ENCODE peak calls at places on chromosomes 4 and X, in seven cellular contexts. One of them, this sample, is unnamed.

GRCh38 chrX:131399692-131400428 is 110.8 kb upstream of the IGSF1 start:
- DNase-seq in GM12864: no peak
- DNase-seq in stomach: no peak
- DNase-seq in AG09309: no peak
- DNase-seq in foreskin fibroblast: no peak
- DNase-seq in HFF-Myc: no peak
- DNase-seq in sigmoid colon: no peak
- DNase-seq in this sample: no peak

GRCh38 chrX:22278375-22278774 is 5.7 kb downstream of the CBLL2 start:
- DNase-seq in HFF-Myc: no peak
- DNase-seq in GM12864: no peak
- DNase-seq in sigmoid colon: no peak
- DNase-seq in foreskin fibroblast: no peak
- DNase-seq in AG09309: no peak
- DNase-seq in stomach: no peak
- DNase-seq in this sample: no peak

GRCh38 chrX:30779453-30780030 is 109.5 kb downstream of the TAB3 start:
- DNase-seq in GM12864: no peak
- DNase-seq in AG09309: no peak
- DNase-seq in stomach: peak
- DNase-seq in foreskin fibroblast: no peak
- DNase-seq in sigmoid colon: no peak
- DNase-seq in HFF-Myc: no peak
- DNase-seq in this sample: no peak

GRCh38 chr4:41560112-41560511 is 22.2 kb downstream of the LIMCH1 start:
- DNase-seq in GM12864: no peak
- DNase-seq in sigmoid colon: no peak
- DNase-seq in HFF-Myc: no peak
- DNase-seq in foreskin fibroblast: no peak
- DNase-seq in AG09309: no peak
- DNase-seq in stomach: no peak
- DNase-seq in this sample: no peak

GRCh38 chrX:109537324-109537665 is 651 bp downstream of the NXT2 start:
- DNase-seq in foreskin fibroblast: peak
- DNase-seq in AG09309: peak
- DNase-seq in HFF-Myc: peak
- DNase-seq in GM12864: no peak
- DNase-seq in stomach: peak
- DNase-seq in sigmoid colon: no peak
- DNase-seq in this sample: peak

GRCh38 chr4:121011138-121011537 is 61.2 kb downstream of the NDNF start:
- DNase-seq in HFF-Myc: no peak
- DNase-seq in stomach: no peak
- DNase-seq in foreskin fibroblast: no peak
- DNase-seq in GM12864: no peak
- DNase-seq in AG09309: no peak
- DNase-seq in sigmoid colon: no peak
- DNase-seq in this sample: no peak

GRCh38 chr4:74039065-74039763 is 725 bp upstream of the CXCL3 start:
- DNase-seq in sigmoid colon: no peak
- DNase-seq in HFF-Myc: no peak
- DNase-seq in GM12864: no peak
- DNase-seq in foreskin fibroblast: peak
- DNase-seq in AG09309: no peak
- DNase-seq in stomach: no peak
- DNase-seq in this sample: no peak

GRCh38 chr4:1244081-1244977 is 4.6 kb downstream of the CTBP1 start:
- DNase-seq in GM12864: no peak
- DNase-seq in AG09309: no peak
- DNase-seq in sigmoid colon: peak
- DNase-seq in stomach: no peak
- DNase-seq in HFF-Myc: no peak
- DNase-seq in foreskin fibroblast: peak
- DNase-seq in this sample: peak

GRCh38 chrX:153438522-153438921 is 7.3 kb downstream of the TREX2 start:
- DNase-seq in GM12864: no peak
- DNase-seq in HFF-Myc: peak
- DNase-seq in stomach: no peak
- DNase-seq in foreskin fibroblast: peak
- DNase-seq in AG09309: no peak
- DNase-seq in sigmoid colon: no peak
- DNase-seq in this sample: no peak

GRCh38 chr4:71607780-71608673 is 175.9 kb downstream of the GC start:
- DNase-seq in GM12864: no peak
- DNase-seq in stomach: no peak
- DNase-seq in AG09309: no peak
- DNase-seq in sigmoid colon: no peak
- DNase-seq in HFF-Myc: no peak
- DNase-seq in foreskin fibroblast: no peak
- DNase-seq in this sample: no peak

GRCh38 chr4:127622923-127623754 is 9.6 kb upstream of the INTU start:
- DNase-seq in AG09309: no peak
- DNase-seq in HFF-Myc: no peak
- DNase-seq in GM12864: no peak
- DNase-seq in sigmoid colon: no peak
- DNase-seq in stomach: no peak
- DNase-seq in foreskin fibroblast: peak
- DNase-seq in this sample: peak

GRCh38 chr4:70027011-70027410 is 1.2 kb upstream of the HTN3 start:
- DNase-seq in stomach: no peak
- DNase-seq in GM12864: no peak
- DNase-seq in HFF-Myc: no peak
- DNase-seq in foreskin fibroblast: no peak
- DNase-seq in AG09309: no peak
- DNase-seq in sigmoid colon: no peak
- DNase-seq in this sample: no peak

GRCh38 chr4:76250962-76251361 is 559 bp upstream of the FAM47E start:
- DNase-seq in AG09309: no peak
- DNase-seq in HFF-Myc: no peak
- DNase-seq in stomach: no peak
- DNase-seq in sigmoid colon: no peak
- DNase-seq in GM12864: no peak
- DNase-seq in foreskin fibroblast: no peak
- DNase-seq in this sample: no peak

GRCh38 chr4:145034727-145035211 is 63.2 kb downstream of the ANAPC10 start:
- DNase-seq in AG09309: peak
- DNase-seq in GM12864: no peak
- DNase-seq in sigmoid colon: no peak
- DNase-seq in foreskin fibroblast: peak
- DNase-seq in stomach: no peak
- DNase-seq in HFF-Myc: no peak
- DNase-seq in this sample: no peak

GRCh38 chrX:73855546-73855945 is 292.5 kb downstream of the CHIC1 start:
- DNase-seq in sigmoid colon: peak
- DNase-seq in foreskin fibroblast: peak
- DNase-seq in GM12864: no peak
- DNase-seq in AG09309: peak
- DNase-seq in stomach: peak
- DNase-seq in HFF-Myc: peak
- DNase-seq in this sample: peak

GRCh38 chrX:1264556-1264955 is 4.1 kb upstream of the CSF2RA start:
- DNase-seq in sigmoid colon: no peak
- DNase-seq in foreskin fibroblast: peak
- DNase-seq in HFF-Myc: no peak
- DNase-seq in stomach: no peak
- DNase-seq in AG09309: no peak
- DNase-seq in GM12864: no peak
- DNase-seq in this sample: no peak

GRCh38 chr4:15506464-15506863 is 36.8 kb downstream of the CC2D2A start:
- DNase-seq in foreskin fibroblast: peak
- DNase-seq in HFF-Myc: no peak
- DNase-seq in GM12864: no peak
- DNase-seq in AG09309: peak
- DNase-seq in stomach: no peak
- DNase-seq in sigmoid colon: no peak
- DNase-seq in this sample: no peak

GRCh38 chr4:181224826-181225225 is 1018.4 kb upstream of the TENM3 start:
- DNase-seq in HFF-Myc: no peak
- DNase-seq in stomach: no peak
- DNase-seq in sigmoid colon: no peak
- DNase-seq in foreskin fibroblast: no peak
- DNase-seq in GM12864: no peak
- DNase-seq in AG09309: no peak
- DNase-seq in this sample: no peak

GRCh38 chr4:108902769-108903168 is 139.9 kb upstream of the ETNPPL start:
- DNase-seq in foreskin fibroblast: no peak
- DNase-seq in sigmoid colon: no peak
- DNase-seq in GM12864: no peak
- DNase-seq in AG09309: no peak
- DNase-seq in HFF-Myc: no peak
- DNase-seq in stomach: no peak
- DNase-seq in this sample: no peak

GRCh38 chr4:5143940-5144339 is 92.7 kb downstream of the STK32B start:
- DNase-seq in HFF-Myc: no peak
- DNase-seq in GM12864: no peak
- DNase-seq in stomach: no peak
- DNase-seq in foreskin fibroblast: no peak
- DNase-seq in AG09309: no peak
- DNase-seq in sigmoid colon: no peak
- DNase-seq in this sample: no peak

GRCh38 chrX:18428006-18428405 is 2.6 kb downstream of the CDKL5 start:
- DNase-seq in stomach: no peak
- DNase-seq in GM12864: no peak
- DNase-seq in AG09309: no peak
- DNase-seq in HFF-Myc: no peak
- DNase-seq in sigmoid colon: no peak
- DNase-seq in foreskin fibroblast: no peak
- DNase-seq in this sample: no peak

GRCh38 chr4:182212211-182212761 is 30.9 kb upstream of the TENM3 start:
- DNase-seq in HFF-Myc: no peak
- DNase-seq in stomach: no peak
- DNase-seq in AG09309: no peak
- DNase-seq in foreskin fibroblast: peak
- DNase-seq in sigmoid colon: no peak
- DNase-seq in GM12864: no peak
- DNase-seq in this sample: no peak

GRCh38 chrX:124383367-124383766 is 37.0 kb downstream of the SH2D1A start:
- DNase-seq in foreskin fibroblast: no peak
- DNase-seq in HFF-Myc: no peak
- DNase-seq in sigmoid colon: no peak
- DNase-seq in stomach: no peak
- DNase-seq in AG09309: no peak
- DNase-seq in GM12864: no peak
- DNase-seq in this sample: no peak

GRCh38 chr4:83454626-83455025 is 997 bp downstream of the HELQ start:
- DNase-seq in HFF-Myc: no peak
- DNase-seq in stomach: no peak
- DNase-seq in sigmoid colon: no peak
- DNase-seq in foreskin fibroblast: peak
- DNase-seq in AG09309: no peak
- DNase-seq in GM12864: no peak
- DNase-seq in this sample: no peak

GRCh38 chr4:76208005-76208765 is 5.4 kb downstream of the SCARB2 start:
- DNase-seq in foreskin fibroblast: peak
- DNase-seq in HFF-Myc: peak
- DNase-seq in sigmoid colon: peak
- DNase-seq in AG09309: peak
- DNase-seq in GM12864: no peak
- DNase-seq in stomach: peak
- DNase-seq in this sample: no peak

GRCh38 chr4:153535735-153536494 is 69.8 kb downstream of the TMEM131L start:
- DNase-seq in stomach: no peak
- DNase-seq in AG09309: no peak
- DNase-seq in sigmoid colon: no peak
- DNase-seq in HFF-Myc: peak
- DNase-seq in GM12864: no peak
- DNase-seq in foreskin fibroblast: peak
- DNase-seq in this sample: no peak
- TF ChIP-seq CTCF in stomach: no peak
- TF ChIP-seq CTCF in AG09309: no peak
- TF ChIP-seq CTCF in sigmoid colon: no peak
- TF ChIP-seq CTCF in HFF-Myc: no peak
- TF ChIP-seq CTCF in GM12864: peak
- TF ChIP-seq CTCF in foreskin fibroblast: no peak
- TF ChIP-seq CTCF in this sample: no peak

GRCh38 chrX:68018248-68019203 is 414.8 kb downstream of the OPHN1 start:
- DNase-seq in GM12864: no peak
- DNase-seq in AG09309: peak
- DNase-seq in sigmoid colon: no peak
- DNase-seq in foreskin fibroblast: peak
- DNase-seq in HFF-Myc: no peak
- DNase-seq in stomach: no peak
- DNase-seq in this sample: no peak
- TF ChIP-seq CTCF in GM12864: no peak
- TF ChIP-seq CTCF in AG09309: peak
- TF ChIP-seq CTCF in sigmoid colon: no peak
- TF ChIP-seq CTCF in foreskin fibroblast: peak
- TF ChIP-seq CTCF in HFF-Myc: peak
- TF ChIP-seq CTCF in stomach: no peak
- TF ChIP-seq CTCF in this sample: peak

GRCh38 chrX:8967471-8967870 is 66.5 kb downstream of the FAM9B start:
- DNase-seq in stomach: no peak
- DNase-seq in AG09309: no peak
- DNase-seq in GM12864: no peak
- DNase-seq in foreskin fibroblast: no peak
- DNase-seq in sigmoid colon: no peak
- DNase-seq in HFF-Myc: no peak
- DNase-seq in this sample: no peak

GRCh38 chrX:8971116-8971515 is 62.8 kb downstream of the FAM9B start:
- DNase-seq in foreskin fibroblast: peak
- DNase-seq in sigmoid colon: no peak
- DNase-seq in AG09309: no peak
- DNase-seq in stomach: no peak
- DNase-seq in HFF-Myc: peak
- DNase-seq in GM12864: peak
- DNase-seq in this sample: no peak
- TF ChIP-seq CTCF in foreskin fibroblast: peak
- TF ChIP-seq CTCF in sigmoid colon: peak
- TF ChIP-seq CTCF in AG09309: peak
- TF ChIP-seq CTCF in stomach: peak
- TF ChIP-seq CTCF in HFF-Myc: peak
- TF ChIP-seq CTCF in GM12864: no peak
- TF ChIP-seq CTCF in this sample: peak

GRCh38 chr4:17578482-17578891 is 1.5 kb downstream of the LAP3 start:
- DNase-seq in foreskin fibroblast: peak
- DNase-seq in stomach: no peak
- DNase-seq in HFF-Myc: no peak
- DNase-seq in AG09309: no peak
- DNase-seq in GM12864: peak
- DNase-seq in sigmoid colon: no peak
- DNase-seq in this sample: no peak

GRCh38 chr4:17580969-17581368 is 4.0 kb downstream of the LAP3 start:
- DNase-seq in GM12864: no peak
- DNase-seq in sigmoid colon: no peak
- DNase-seq in stomach: no peak
- DNase-seq in AG09309: peak
- DNase-seq in HFF-Myc: no peak
- DNase-seq in foreskin fibroblast: peak
- DNase-seq in this sample: no peak

GRCh38 chr4:17576932-17577659 is at the start of gene LAP3:
- DNase-seq in stomach: peak
- DNase-seq in sigmoid colon: peak
- DNase-seq in AG09309: peak
- DNase-seq in foreskin fibroblast: peak
- DNase-seq in HFF-Myc: peak
- DNase-seq in GM12864: peak
- DNase-seq in this sample: peak

GRCh38 chr4:17574206-17574605 is 2.8 kb upstream of the LAP3 start:
- DNase-seq in foreskin fibroblast: no peak
- DNase-seq in stomach: no peak
- DNase-seq in sigmoid colon: no peak
- DNase-seq in HFF-Myc: no peak
- DNase-seq in GM12864: no peak
- DNase-seq in AG09309: no peak
- DNase-seq in this sample: no peak

GRCh38 chr4:17577660-17578481 is 873 bp downstream of the LAP3 start:
- DNase-seq in AG09309: no peak
- DNase-seq in sigmoid colon: peak
- DNase-seq in GM12864: no peak
- DNase-seq in foreskin fibroblast: peak
- DNase-seq in stomach: peak
- DNase-seq in HFF-Myc: no peak
- DNase-seq in this sample: peak
- TF ChIP-seq CTCF in AG09309: no peak
- TF ChIP-seq CTCF in sigmoid colon: no peak
- TF ChIP-seq CTCF in GM12864: no peak
- TF ChIP-seq CTCF in foreskin fibroblast: peak
- TF ChIP-seq CTCF in stomach: no peak
- TF ChIP-seq CTCF in HFF-Myc: no peak
- TF ChIP-seq CTCF in this sample: peak

This sample was measured in progenitor cell of endocrine pancreas.